ENCODE peak calls at places on chromosomes 6 and 20, in ten cellular contexts. W, M, F, E, S, C, Q, L, U and Z are unnamed samples.

GRCh38 chr6:56890683-56891429 is 64.1 kb upstream of the BEND6 start:
- DNase-seq in M (no peak), C (peak), W (no peak), S (peak), E (no peak), L (no peak), U (peak), Q (peak), F (no peak), Z (no peak)

GRCh38 chr6:33271098-33271607 is 523 bp downstream of the VPS52 start:
- DNase-seq in M (no peak), F (no peak), E (no peak), C (no peak), W (no peak), U (no peak), Q (no peak), S (no peak), L (no peak), Z (no peak)

GRCh38 chr6:118565317-118565960 is 17.3 kb downstream of the PLN start:
- DNase-seq in F (no peak), U (peak), S (no peak), L (no peak), M (peak), Q (no peak), W (no peak), E (peak), C (peak), Z (no peak)

GRCh38 chr6:128327890-128328289 is 192.5 kb downstream of the PTPRK start:
- DNase-seq in E (no peak), L (peak), U (peak), W (no peak), Q (no peak), F (no peak), S (no peak), C (peak), M (no peak), Z (no peak)

GRCh38 chr6:137893726-137894125 is 26.7 kb downstream of the TNFAIP3 start:
- DNase-seq in U (no peak), C (no peak), F (no peak), E (no peak), W (no peak), M (no peak), L (no peak), Q (no peak), S (no peak), Z (no peak)

GRCh38 chr6:159969204-159969912 is 476 bp downstream of the IGF2R start:
- DNase-seq in M (peak), Q (no peak), F (peak), W (no peak), L (peak), U (peak), C (peak), S (no peak), E (peak), Z (no peak)

GRCh38 chr6:35273822-35274559 is 14.5 kb downstream of the ZNF76 start:
- DNase-seq in C (no peak), L (no peak), E (no peak), W (no peak), U (no peak), S (no peak), Q (no peak), F (no peak), M (no peak), Z (no peak)

GRCh38 chr20:58584881-58585752 is 66.0 kb upstream of the STX16 start:
- DNase-seq in F (no peak), S (no peak), M (no peak), U (peak), C (no peak), L (no peak), E (no peak), Q (no peak), W (no peak), Z (no peak)

GRCh38 chr20:44620030-44620429 is 31.5 kb downstream of the ADA start:
- DNase-seq in F (no peak), E (no peak), Q (no peak), L (no peak), U (no peak), C (no peak), S (no peak), W (no peak), M (no peak), Z (no peak)

GRCh38 chr20:46199198-46199597 is 81.1 kb downstream of the CD40 start:
- DNase-seq in M (no peak), C (no peak), U (no peak), W (no peak), L (peak), S (no peak), F (peak), E (no peak), Q (no peak), Z (no peak)

GRCh38 chr6:134446228-134446848 is 128.4 kb upstream of the SGK1 start:
- DNase-seq in Q (no peak), E (no peak), F (no peak), U (no peak), S (no peak), W (no peak), C (peak), L (no peak), M (no peak), Z (no peak)

GRCh38 chr6:109092074-109092473 is 2.6 kb downstream of the SESN1 start:
- DNase-seq in F (no peak), M (no peak), U (no peak), L (no peak), W (no peak), E (no peak), S (no peak), C (no peak), Q (no peak), Z (no peak)

GRCh38 chr20:32702706-32703425 is 29.1 kb upstream of the C20orf203 start:
- DNase-seq in S (no peak), M (peak), W (no peak), U (no peak), E (no peak), C (no peak), L (no peak), F (no peak), Q (no peak), Z (no peak)

GRCh38 chr6:107807186-107807585 is 16.9 kb downstream of the SCML4 start:
- DNase-seq in M (no peak), E (no peak), C (no peak), U (no peak), Q (no peak), W (no peak), S (no peak), L (no peak), F (peak), Z (no peak)

GRCh38 chr6:27280540-27281000 is 31.5 kb downstream of the POM121L2 start:
- DNase-seq in E (no peak), U (no peak), C (no peak), S (no peak), L (no peak), W (no peak), M (peak), F (peak), Q (no peak), Z (no peak)

GRCh38 chr20:22686097-22686496 is 101.7 kb upstream of the FOXA2 start:
- DNase-seq in S (no peak), E (no peak), F (peak), U (peak), C (peak), W (no peak), M (no peak), Q (no peak), L (no peak), Z (peak)

GRCh38 chr6:38489951-38490350 is 149.8 kb downstream of the BTBD9 start:
- DNase-seq in L (no peak), F (no peak), C (no peak), U (no peak), E (no peak), M (no peak), S (peak), Q (no peak), W (no peak), Z (no peak)

GRCh38 chr6:21808551-21809181 is 215.1 kb downstream of the SOX4 start:
- DNase-seq in U (no peak), S (no peak), W (no peak), Q (no peak), C (peak), L (no peak), E (no peak), F (peak), M (peak), Z (no peak)

GRCh38 chr20:32571566-32571965 is 13.6 kb downstream of the NOL4L start:
- DNase-seq in C (no peak), U (no peak), S (no peak), L (no peak), W (no peak), Q (no peak), M (no peak), F (no peak), E (no peak), Z (no peak)

GRCh38 chr20:32980131-32980941 is 23.9 kb downstream of the SUN5 start:
- DNase-seq in F (no peak), S (no peak), W (no peak), L (no peak), C (no peak), Q (no peak), M (no peak), E (no peak), U (no peak), Z (no peak)

GRCh38 chr6:31713991-31714684 is 1.0 kb upstream of the LY6G6D start:
- DNase-seq in S (no peak), Q (no peak), M (no peak), E (no peak), F (peak), W (no peak), U (no peak), C (no peak), L (no peak), Z (no peak)

GRCh38 chr6:157757430-157758403 is 65.3 kb upstream of the SNX9 start:
- DNase-seq in Q (no peak), E (no peak), C (no peak), W (no peak), U (no peak), F (no peak), S (no peak), L (no peak), M (no peak), Z (no peak)

GRCh38 chr6:108561742-108562502 is 1.2 kb downstream of the FOXO3 start:
- DNase-seq in S (no peak), E (no peak), W (no peak), L (no peak), F (peak), U (no peak), M (peak), C (peak), Q (no peak), Z (peak)

GRCh38 chr6:77624468-77624867 is 28.4 kb upstream of the MEI4 start:
- DNase-seq in L (no peak), W (no peak), E (no peak), Q (no peak), M (no peak), C (no peak), F (no peak), S (no peak), U (no peak), Z (no peak)

GRCh38 chr20:49559411-49560081 is 8.4 kb downstream of the PTGIS start:
- DNase-seq in Q (no peak), F (no peak), W (no peak), U (no peak), E (no peak), M (no peak), L (no peak), C (no peak), S (no peak), Z (no peak)